ENCODE peak calls at places on chromosomes 2 and 18, in five cellular contexts. Q is cardiac fibroblast; M is hepatocyte; D is naive thymus-derived CD4-positive, alpha-beta T cell; O is stimulated activated CD8-positive, alpha-beta memory T cell treated with anti-CD3 and anti-CD28 coated beads, Interleukin-2, amount 100 ng/mL, for 48 hours. F is an unnamed sample.

GRCh38 chr2:162915858-162916257 is 77.3 kb upstream of the KCNH7 start:
- DNase-seq in Q (no peak), M (no peak), D (no peak), O (no peak), F (peak; percentile 59)

GRCh38 chr2:20580690-20581437 is 70.0 kb downstream of the HS1BP3 start:
- DNase-seq in Q (no peak), M (no peak), D (no peak), O (no peak), F (peak; percentile 10)

GRCh38 chr18:48706630-48707206 is 167.9 kb downstream of the CTIF start:
- DNase-seq in Q (no peak), M (no peak), D (no peak), O (no peak), F (no peak)

GRCh38 chr18:4605222-4605621 is 150.1 kb upstream of the DLGAP1 start:
- DNase-seq in Q (no peak), M (no peak), D (no peak), O (no peak), F (no peak)

GRCh38 chr18:68991281-68991680 is 193.4 kb downstream of the CCDC102B start:
- DNase-seq in Q (peak; percentile 83), M (no peak), D (no peak), O (no peak), F (no peak)

GRCh38 chr2:220079595-220079994 is 452.2 kb downstream of the SLC4A3 start:
- DNase-seq in Q (no peak), M (no peak), D (no peak), O (no peak), F (no peak)

GRCh38 chr2:74421248-74421870 is at the start of the genes C2orf81 and WDR54:
- DNase-seq in Q (peak; percentile 89), M (peak; percentile 85), D (peak; percentile 95), O (peak; percentile 95), F (peak; percentile 72)

GRCh38 chr2:207504513-207505171 is 25.1 kb upstream of the CREB1 start:
- DNase-seq in Q (peak; percentile 88), M (no peak), D (no peak), O (no peak), F (no peak)

GRCh38 chr2:12709207-12709522 is 7.6 kb upstream of the TRIB2 start:
- DNase-seq in Q (no peak), M (no peak), D (peak; percentile 74), O (no peak), F (peak; percentile 58)

GRCh38 chr2:104521247-104521646 is 332.7 kb upstream of the POU3F3 start:
- DNase-seq in Q (no peak), M (no peak), D (no peak), O (no peak), F (no peak)